ENCODE peak calls at places on chromosomes 2 and 18, in four cellular contexts. W is sigmoid colon, H is tibial artery, U is A673. E is an unnamed sample. For H3K36me3, the result is how much of the 10 kb centered on the place peaks cover.

GRCh38 chr2:42973771-42974170 is 181.4 kb upstream of the HAAO start:
- DNase-seq in U (no peak), W (peak), H (no peak), E (no peak)

GRCh38 chr2:233501198-233502076 is 65.1 kb downstream of the USP40 start:
- DNase-seq in H (no peak), W (no peak), U (no peak), E (no peak)

GRCh38 chr2:229300814-229301213 is 29.7 kb upstream of the PID1 start:
- DNase-seq in H (no peak), W (no peak), U (no peak), E (no peak)

GRCh38 chr2:17827306-17827705 is 11.0 kb downstream of the MSGN1 start:
- DNase-seq in U (no peak), W (no peak), H (no peak), E (no peak)

GRCh38 chr2:170944545-170944944 is 15.5 kb downstream of the GORASP2 start:
- DNase-seq in U (no peak), H (no peak), W (no peak), E (no peak)

GRCh38 chr18:67520276-67521035 is 3.9 kb upstream of the DSEL start:
- DNase-seq in W (peak), U (no peak), H (peak), E (no peak)

GRCh38 chr2:129464631-129465030 is 514.8 kb upstream of the RAB6C start:
- DNase-seq in H (no peak), U (no peak), W (no peak), E (no peak)

GRCh38 chr2:16167471-16168426 is 227.4 kb downstream of the MYCN start:
- DNase-seq in U (no peak), H (no peak), W (no peak), E (no peak)

GRCh38 chr2:9422321-9423099 is 818 bp downstream of the ITGB1BP1 start:
- DNase-seq in H (peak), W (peak), U (peak), E (peak)

GRCh38 chr2:99615247-99615771 is 125.5 kb upstream of the REV1 start:
- DNase-seq in H (peak), U (peak), W (no peak), E (no peak)

GRCh38 chr2:6554403-6554802 is 311.3 kb downstream of the CMPK2 start:
- DNase-seq in H (no peak), U (peak), W (no peak), E (no peak)

GRCh38 chr2:205700331-205701132 is 18.2 kb downstream of the NRP2 start:
- DNase-seq in H (no peak), W (no peak), U (no peak), E (peak)

GRCh38 chr2:225598426-225598825 is 198.9 kb downstream of the NYAP2 start:
- DNase-seq in H (no peak), U (no peak), W (no peak), E (no peak)

GRCh38 chr2:9656270-9656766 is 25.5 kb upstream of the YWHAQ start:
- DNase-seq in H (no peak), W (no peak), U (peak), E (no peak)

GRCh38 chr2:152097291-152098032 is 1.4 kb downstream of the CACNB4 start:
- DNase-seq in H (no peak), W (no peak), U (peak), E (no peak)

GRCh38 chr2:98859323-98859722 is 76.7 kb downstream of the CRACDL start:
- DNase-seq in W (no peak), U (no peak), H (no peak), E (no peak)

GRCh38 chr18:7817596-7817995 is 250.5 kb downstream of the PTPRM start:
- DNase-seq in H (no peak), U (no peak), W (no peak), E (no peak)

GRCh38 chr2:177598321-177598922 is 205.8 kb downstream of the AGPS start:
- DNase-seq in W (peak), U (peak), H (peak), E (no peak)

GRCh38 chr2:220044383-220044782 is 417.0 kb downstream of the SLC4A3 start:
- DNase-seq in H (no peak), U (no peak), W (no peak), E (no peak)

GRCh38 chr18:46335551-46336059 is 231.4 kb downstream of the HAUS1 start:
- DNase-seq in H (no peak), W (peak), U (peak), E (no peak)

GRCh38 chr2:26848336-26849055 is 564 bp downstream of the DPYSL5 start:
- DNase-seq in W (no peak), U (peak), H (no peak), E (no peak)

GRCh38 chr2:214410128-214410775 is 602 bp upstream of the VWC2L start:
- DNase-seq in W (no peak), U (no peak), H (no peak), E (no peak)

GRCh38 chr18:49459404-49460171 is 857 bp downstream of the DYM start:
- DNase-seq in U (no peak), H (peak), W (no peak), E (no peak)

GRCh38 chr2:231902598-231902997 is 23.6 kb downstream of the NPPC start:
- DNase-seq in U (no peak), H (no peak), W (no peak), E (no peak)

GRCh38 chr2:177495945-177496344 is 103.4 kb downstream of the AGPS start:
- DNase-seq in H (no peak), W (no peak), U (no peak), E (no peak)

GRCh38 chr18:49768051-49768391 is 45.3 kb downstream of the ACAA2 start:
- DNase-seq in H (no peak), W (no peak), U (peak), E (no peak)

GRCh38 chr2:20050712-20051517 is 513 bp downstream of the LAPTM4A start:
- DNase-seq in H (peak), W (peak), U (peak), E (peak)

GRCh38 chr2:143841935-143842334 is 678.0 kb downstream of the ZEB2 start:
- DNase-seq in U (peak), W (no peak), H (no peak), E (no peak)

GRCh38 chr2:219969508-219969907 is 342.1 kb downstream of the SLC4A3 start:
- DNase-seq in U (peak), W (no peak), H (no peak), E (no peak)

GRCh38 chr2:177262137-177262536 is 2.4 kb downstream of the NFE2L2 start:
- DNase-seq in H (no peak), U (no peak), W (no peak), E (no peak)

DNA sequence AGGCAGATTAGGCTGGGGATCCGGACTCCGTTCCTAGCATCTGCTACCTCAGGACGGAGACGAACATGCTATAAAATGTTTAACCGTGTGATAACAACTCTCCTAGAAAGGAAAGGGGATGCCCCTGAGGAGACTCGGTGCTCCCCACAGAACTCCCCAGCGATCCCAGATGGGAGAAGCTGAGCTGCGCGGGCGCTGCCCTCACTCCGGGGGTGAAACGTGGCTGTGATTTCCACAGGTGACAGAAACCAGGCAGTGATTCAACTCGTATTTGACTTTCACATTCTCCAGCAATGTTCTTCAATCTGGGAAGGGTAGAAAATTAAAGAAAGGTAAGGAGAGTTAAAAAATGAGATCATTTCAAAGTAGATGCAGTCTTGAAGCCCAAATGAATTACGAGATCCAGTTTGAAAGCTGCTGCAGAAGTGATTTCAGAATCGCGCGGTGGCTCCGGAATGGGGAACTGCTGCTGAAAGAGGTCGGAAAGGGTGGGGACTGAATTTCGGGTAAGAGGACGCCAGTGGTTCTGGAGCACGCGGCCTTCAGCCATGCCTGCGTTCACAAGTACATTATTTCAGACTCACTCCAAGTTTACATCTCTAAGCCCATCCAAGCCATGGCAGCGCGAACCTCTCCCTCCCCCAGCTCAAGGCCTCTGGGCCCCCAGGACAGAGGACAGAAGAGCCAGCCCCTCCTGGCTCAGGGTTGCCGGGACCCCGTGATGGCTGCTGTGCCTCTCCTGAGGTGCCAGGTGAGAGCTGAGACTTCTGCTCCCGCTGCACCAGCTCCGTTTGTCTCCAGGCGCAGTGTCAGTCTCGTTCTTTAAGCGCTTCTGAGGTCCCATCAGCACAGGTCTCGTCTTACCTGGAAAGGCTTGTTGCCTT is 39.5 kb downstream of the ADNP2 start:
- DNase-seq in H (peak), W (no peak), U (no peak), E (peak)
- H3K4me3 ChIP-seq in H (peak), W (peak), U (peak), E (peak)

GRCh38 chr2:74414913-74415761 is 6.3 kb downstream of the C2orf81 start:
- DNase-seq in U (no peak), W (peak), H (peak), E (peak)
- TF ChIP-seq CTCF in U (no peak), W (peak), H (no peak), E (peak)

GRCh38 chr2:230459213-230459612 is 43.2 kb downstream of the SP100 start:
- DNase-seq in H (no peak), W (no peak), U (no peak), E (no peak)

GRCh38 chr2:230457073-230457768 is 41.2 kb downstream of the SP100 start:
- DNase-seq in H (no peak), W (no peak), U (no peak), E (no peak)

GRCh38 chr2:230457793-230458192 is 41.8 kb downstream of the SP100 start:
- DNase-seq in H (no peak), W (no peak), U (no peak), E (no peak)

GRCh38 chr2:230449901-230450467 is 34.0 kb downstream of the SP100 start:
- DNase-seq in H (no peak), U (no peak), W (no peak), E (no peak)

DNA sequence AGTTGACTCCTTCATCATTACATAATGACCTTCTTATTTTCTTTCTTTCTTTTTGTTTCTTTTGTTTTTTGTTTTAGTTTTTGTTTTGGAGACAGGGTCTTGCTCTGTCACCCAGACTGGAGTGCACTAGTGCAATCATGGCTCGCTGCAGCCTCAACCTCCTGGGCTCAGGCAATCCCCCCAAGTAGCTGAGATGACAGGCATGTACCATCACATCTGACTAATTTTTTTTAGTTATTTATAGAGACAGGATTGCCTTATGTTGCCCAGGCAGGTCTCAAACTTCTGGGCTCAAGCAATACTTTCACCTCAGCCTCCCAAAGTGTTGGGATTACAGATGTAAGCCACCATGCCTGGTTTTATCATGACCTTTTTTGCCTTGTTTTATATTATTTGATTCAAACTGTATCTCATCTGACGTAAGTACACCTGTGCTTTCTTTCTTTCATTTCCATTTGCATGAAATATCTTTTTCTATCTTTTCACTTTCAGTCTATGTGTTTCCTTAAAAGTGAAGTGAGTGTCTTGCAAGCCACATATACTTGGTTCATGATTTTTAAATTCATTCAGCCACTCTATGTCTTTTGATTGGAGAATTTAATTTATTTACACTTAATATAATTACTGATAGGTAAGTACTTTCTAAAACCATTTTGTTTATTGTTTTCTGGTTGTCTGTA is 39.1 kb downstream of the SP100 start:
- DNase-seq in U (no peak), H (no peak), W (no peak), E (no peak)
- H3K36me3 ChIP-seq in U (under half), H (half or more), W (under half), E (half or more)

GRCh38 chr2:10939058-10939457 is 27.3 kb downstream of the KCNF1 start:
- DNase-seq in U (no peak), H (no peak), W (no peak), E (no peak)
- H3K4me3 ChIP-seq in U (no peak), H (no peak), W (no peak), E (no peak)

E was measured in lower lobe of right lung.